ENCODE peak calls at places on chromosomes 16 and 17, in six cellular contexts. E, O, Q, J, U and S are unnamed samples.

GRCh38 chr16:14289692-14290340 is 218.7 kb downstream of the MRTFB start:
- DNase-seq in Q (peak; percentile 82), O (no peak), U (peak; percentile 40), E (peak; percentile 64), J (peak; percentile 78), S (no peak)

GRCh38 chr17:79667746-79668145 is 56.9 kb upstream of the RBFOX3 start:
- DNase-seq in E (no peak), O (no peak), J (no peak), U (no peak), Q (peak; percentile 34), S (no peak)

GRCh38 chr17:39694593-39694992 is 5.3 kb upstream of the ERBB2 start:
- DNase-seq in J (no peak), E (no peak), U (no peak), O (no peak), Q (peak; percentile 55), S (no peak)

GRCh38 chr16:53743149-53743566 is 39.2 kb downstream of the FTO start:
- DNase-seq in Q (peak; percentile 68), O (no peak), U (peak; percentile 47), E (peak; percentile 55), J (peak; percentile 34), S (no peak)

GRCh38 chr17:31510273-31511175 is 119.0 kb downstream of the RAB11FIP4 start:
- DNase-seq in J (no peak), Q (no peak), O (no peak), E (no peak), U (peak; percentile 67), S (no peak)

GRCh38 chr17:66438101-66438500 is 135.7 kb downstream of the PRKCA start:
- DNase-seq in U (no peak), O (no peak), Q (no peak), J (peak; percentile 53), E (no peak), S (no peak)

GRCh38 chr17:17345294-17345597 is 42.1 kb downstream of the NT5M start:
- DNase-seq in U (no peak), Q (peak; percentile 36), O (no peak), E (no peak), J (no peak), S (no peak)

GRCh38 chr17:1793447-1793806 is 31.6 kb downstream of the SERPINF1 start:
- DNase-seq in U (no peak), O (no peak), Q (no peak), E (no peak), J (no peak), S (no peak)

GRCh38 chr16:27725271-27726010 is 175.5 kb downstream of the KATNIP start:
- DNase-seq in O (peak; percentile 24), U (no peak), E (no peak), Q (no peak), J (no peak), S (no peak)

GRCh38 chr16:69885722-69886121 is 65.4 kb upstream of the CLEC18A start:
- DNase-seq in Q (no peak), O (no peak), E (no peak), U (no peak), J (no peak), S (no peak)

GRCh38 chr17:60393840-60394529 is 2.1 kb upstream of the USP32 start:
- DNase-seq in E (no peak), J (no peak), U (no peak), Q (no peak), O (no peak), S (no peak)

GRCh38 chr16:15484662-15485061 is 50.3 kb downstream of the BMERB1 start:
- DNase-seq in J (no peak), E (no peak), U (no peak), Q (no peak), O (no peak), S (no peak)

GRCh38 chr16:80369559-80369958 is 171.2 kb upstream of the DYNLRB2 start:
- DNase-seq in U (no peak), O (no peak), Q (peak; percentile 84), J (no peak), E (no peak), S (no peak)

GRCh38 chr16:64445649-64446048 is 676.2 kb downstream of the CDH11 start:
- DNase-seq in O (no peak), U (no peak), E (no peak), Q (peak; percentile 74), J (no peak), S (no peak)

GRCh38 chr17:2337152-2337810 is at the start of gene SGSM2:
- DNase-seq in U (peak; percentile 69), J (peak; percentile 71), O (peak; percentile 90), E (no peak), Q (peak; percentile 88), S (peak; percentile 72)

GRCh38 chr17:61414141-61414935 is 14.7 kb downstream of the TBX2 start:
- DNase-seq in E (no peak), O (peak; percentile 72), U (no peak), Q (peak; percentile 51), J (no peak), S (no peak)

GRCh38 chr16:49661465-49662187 is 194.3 kb downstream of the ZNF423 start:
- DNase-seq in Q (no peak), E (no peak), O (no peak), J (no peak), U (no peak), S (no peak)

GRCh38 chr16:49658066-49658465 is 197.8 kb downstream of the ZNF423 start:
- DNase-seq in U (no peak), Q (no peak), E (no peak), J (no peak), O (no peak), S (no peak)

GRCh38 chr16:49659356-49659755 is 196.6 kb downstream of the ZNF423 start:
- DNase-seq in E (no peak), O (no peak), Q (no peak), J (no peak), U (no peak), S (no peak)

GRCh38 chr16:49660647-49661046 is 195.3 kb downstream of the ZNF423 start:
- DNase-seq in J (no peak), E (no peak), O (no peak), Q (no peak), U (no peak), S (no peak)

DNA sequence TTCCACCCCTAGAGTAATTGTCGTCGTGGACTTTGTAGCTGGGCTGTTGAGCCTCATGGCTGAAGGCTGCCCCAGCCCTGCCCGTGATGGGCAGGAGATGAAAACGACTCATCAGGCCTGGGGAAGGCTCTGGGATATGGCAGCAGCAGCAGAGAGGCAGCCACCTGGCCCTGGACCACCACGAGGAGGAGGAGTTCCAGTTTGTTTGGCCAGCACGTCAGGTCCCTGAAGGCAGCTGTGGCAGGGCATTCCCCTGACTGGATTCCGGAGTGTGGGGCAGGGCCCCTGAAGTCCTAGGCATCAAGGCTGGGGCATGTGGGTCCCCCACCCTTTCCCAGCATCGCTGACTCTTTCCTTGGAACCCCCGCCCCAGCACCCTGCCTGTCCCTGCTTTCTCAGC is 197.4 kb downstream of the ZNF423 start:
- DNase-seq in O (no peak), E (no peak), J (no peak), Q (no peak), U (no peak), S (no peak)
- H3K9me3 ChIP-seq in O (no peaks in the 10 kb centered on the region), E (no peaks in the 10 kb centered on the region), J (no peaks in the 10 kb centered on the region), Q (no peaks in the 10 kb centered on the region), U (no peaks in the 10 kb centered on the region), S (no peaks in the 10 kb centered on the region)

DNA sequence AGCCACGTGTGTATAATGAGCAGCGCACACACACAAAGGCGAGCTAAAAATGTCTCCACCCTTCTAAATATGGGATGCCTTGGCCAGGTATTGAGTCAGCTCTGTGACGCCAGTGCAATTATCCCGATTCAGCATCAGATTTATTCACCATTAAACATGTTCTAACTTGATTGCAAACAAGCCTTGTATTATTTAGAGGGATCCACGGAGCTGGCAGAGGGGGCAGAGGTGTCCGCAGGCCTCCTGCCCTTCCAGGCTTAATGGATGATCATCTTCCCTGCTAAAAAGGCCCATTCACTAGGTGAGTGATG is 591.7 kb downstream of the MAF start:
- DNase-seq in O (no peak), U (no peak), J (no peak), Q (no peak), E (no peak), S (no peak)
- H3K9me3 ChIP-seq in O (peaks cover 2% of the 10 kb centered on the region), U (no peaks in the 10 kb centered on the region), J (no peaks in the 10 kb centered on the region), Q (no peaks in the 10 kb centered on the region), E (no peaks in the 10 kb centered on the region), S (no peaks in the 10 kb centered on the region)

GRCh38 chr17:8877984-8878383 is 10.5 kb upstream of the PIK3R6 start:
- DNase-seq in E (no peak), Q (no peak), O (no peak), U (no peak), J (no peak), S (no peak)
- H3K9me3 ChIP-seq in E (no peaks in the 10 kb centered on the region), Q (no peaks in the 10 kb centered on the region), O (no peaks in the 10 kb centered on the region), U (no peaks in the 10 kb centered on the region), J (no peaks in the 10 kb centered on the region), S (no peaks in the 10 kb centered on the region)

GRCh38 chr16:75750516-75750915 is 24.2 kb upstream of the CPHXL start:
- DNase-seq in Q (no peak), E (no peak), U (no peak), J (no peak), O (no peak), S (no peak)

GRCh38 chr16:75742424-75743047 is 16.2 kb upstream of the CPHXL start:
- DNase-seq in J (peak; percentile 55), U (no peak), E (peak; percentile 12), Q (no peak), O (no peak), S (no peak)

GRCh38 chr16:75745242-75745641 is 19.0 kb upstream of the CPHXL start:
- DNase-seq in J (no peak), E (no peak), Q (no peak), U (no peak), O (no peak), S (no peak)

GRCh38 chr16:75745823-75746222 is 19.5 kb upstream of the CPHXL start:
- DNase-seq in Q (no peak), U (no peak), O (no peak), E (no peak), J (no peak), S (no peak)
- H3K9me3 ChIP-seq in Q (peaks cover 58% of the 10 kb centered on the region), U (peaks cover 10% of the 10 kb centered on the region), O (peaks cover 22% of the 10 kb centered on the region), E (no peaks in the 10 kb centered on the region), J (peaks cover 35% of the 10 kb centered on the region), S (no peaks in the 10 kb centered on the region)